ENCODE peak calls at places on chromosomes 5 and 9, in nine cellular contexts. U, I, B, V, R, P, D, X and Y are unnamed samples.
A peak's percentile ranks its signal among the peaks of the same experiment; 100 is the strongest.

GRCh38 chr5:35146386-35146785 is 83.9 kb downstream of the PRLR start:
- DNase-seq in U (no peak), B (no peak), I (no peak), R (no peak), X (no peak), P (no peak), D (no peak), V (no peak), Y (no peak)

GRCh38 chr5:72206994-72207393 is 99.7 kb downstream of the MAP1B start:
- DNase-seq in X (no peak), B (no peak), I (no peak), U (no peak), P (no peak), D (no peak), R (no peak), V (no peak), Y (no peak)

GRCh38 chr5:56656816-56657740 is 158.3 kb upstream of the MAP3K1 start:
- DNase-seq in I (no peak), P (no peak), D (no peak), R (no peak), X (no peak), B (no peak), U (no peak), V (no peak), Y (no peak)

GRCh38 chr5:38534122-38534408 is 22.4 kb downstream of the LIFR start:
- DNase-seq in P (no peak), R (no peak), V (no peak), U (no peak), D (no peak), B (no peak), X (no peak), I (no peak), Y (no peak)

GRCh38 chr5:167777746-167778145 is 513.7 kb upstream of the WWC1 start:
- DNase-seq in P (no peak), I (no peak), D (no peak), V (no peak), X (no peak), U (no peak), B (no peak), R (no peak), Y (no peak)

GRCh38 chr9:123111977-123112869 is 78.8 kb downstream of the GPR21 start:
- DNase-seq in X (no peak), V (no peak), B (no peak), D (no peak), R (no peak), U (peak; percentile 56), I (no peak), P (no peak), Y (no peak)

GRCh38 chr5:157574456-157575095 is 999 bp downstream of the ADAM19 start:
- DNase-seq in D (no peak), R (no peak), I (no peak), B (no peak), U (no peak), P (no peak), X (no peak), V (no peak), Y (no peak)

GRCh38 chr9:89955626-89956025 is 350.8 kb downstream of the GADD45G start:
- DNase-seq in P (no peak), V (no peak), I (no peak), B (no peak), R (no peak), U (no peak), D (no peak), X (no peak), Y (no peak)

GRCh38 chr9:27468450-27469110 is 55.5 kb upstream of the IFNK start:
- DNase-seq in B (no peak), R (no peak), I (no peak), U (no peak), X (no peak), V (no peak), P (no peak), D (no peak), Y (no peak)

GRCh38 chr5:26231316-26231715 is 807.1 kb downstream of the CDH9 start:
- DNase-seq in D (no peak), V (no peak), X (no peak), P (no peak), B (peak; percentile 54), U (no peak), R (no peak), I (no peak), Y (no peak)

GRCh38 chr5:111551120-111551519 is 38.8 kb upstream of the STARD4 start:
- DNase-seq in X (no peak), R (no peak), P (no peak), I (no peak), B (no peak), V (no peak), D (no peak), U (no peak), Y (no peak)

GRCh38 chr9:21331676-21332402 is 3.4 kb downstream of the KLHL9 start:
- DNase-seq in V (no peak), U (no peak), B (no peak), R (no peak), X (no peak), P (no peak), D (no peak), I (no peak), Y (no peak)

GRCh38 chr5:8844847-8845246 is 701.0 kb downstream of the SEMA5A start:
- DNase-seq in R (no peak), I (no peak), B (peak; percentile 54), D (no peak), P (no peak), V (no peak), X (no peak), U (no peak), Y (no peak)

GRCh38 chr5:143434261-143435206 is 31.0 kb upstream of the NR3C1 start:
- DNase-seq in P (peak; percentile 32), V (no peak), B (no peak), I (peak; percentile 79), U (no peak), R (peak; percentile 16), D (no peak), X (peak; percentile 26), Y (no peak)

GRCh38 chr5:123156577-123157296 is 67.7 kb downstream of the PRDM6 start:
- DNase-seq in V (no peak), B (no peak), U (peak; percentile 14), I (no peak), D (no peak), R (no peak), P (no peak), X (no peak), Y (no peak)

GRCh38 chr9:34690983-34691382 is at the start of gene CCL19:
- DNase-seq in B (no peak), R (no peak), I (no peak), D (no peak), V (no peak), U (no peak), X (no peak), P (no peak), Y (no peak)

GRCh38 chr5:150192462-150192861 is 2.6 kb downstream of the SLC6A7 start:
- DNase-seq in V (no peak), U (no peak), I (no peak), P (no peak), X (no peak), D (no peak), R (no peak), B (no peak), Y (no peak)

GRCh38 chr5:134249469-134250379 is 23.9 kb upstream of the PPP2CA start:
- DNase-seq in P (no peak), X (no peak), D (no peak), U (no peak), V (no peak), R (no peak), B (no peak), I (no peak), Y (no peak)

GRCh38 chr5:133373121-133373870 is 239.0 kb downstream of the FSTL4 start:
- DNase-seq in X (no peak), R (no peak), I (no peak), V (peak; percentile 40), P (no peak), D (no peak), B (peak; percentile 54), U (peak; percentile 87), Y (no peak)

GRCh38 chr9:70406446-70406862 is 8.0 kb downstream of the KLF9 start:
- DNase-seq in B (no peak), X (no peak), R (no peak), I (no peak), D (peak; percentile 9), V (no peak), U (no peak), P (no peak), Y (peak; percentile 23)

GRCh38 chr5:159106569-159107282 is 7.0 kb upstream of the EBF1 start:
- DNase-seq in X (peak; percentile 2), U (peak; percentile 80), R (peak; percentile 52), P (peak; percentile 62), D (peak; percentile 22), I (peak; percentile 60), B (peak; percentile 95), V (peak; percentile 83), Y (peak; percentile 76)

GRCh38 chr9:134602547-134603362 is 38.8 kb upstream of the COL5A1 start:
- DNase-seq in R (no peak), I (no peak), D (no peak), X (no peak), U (peak; percentile 34), P (no peak), B (no peak), V (peak; percentile 84), Y (no peak)

GRCh38 chr5:82345108-82345507 is 67.0 kb upstream of the RPS23 start:
- DNase-seq in P (no peak), R (no peak), X (no peak), D (no peak), B (no peak), U (no peak), V (no peak), I (no peak), Y (no peak)

GRCh38 chr5:68749648-68750047 is 344.2 kb upstream of the SLC30A5 start:
- DNase-seq in U (no peak), B (no peak), D (no peak), X (no peak), I (no peak), R (no peak), V (no peak), P (no peak), Y (no peak)

GRCh38 chr9:128080218-128080617 is 12.2 kb downstream of the SLC25A25 start:
- DNase-seq in B (no peak), V (no peak), P (no peak), X (no peak), U (no peak), I (no peak), D (no peak), R (no peak), Y (no peak)

GRCh38 chr9:18544456-18544855 is 70.5 kb downstream of the ADAMTSL1 start:
- DNase-seq in D (no peak), U (peak; percentile 8), R (no peak), X (no peak), I (no peak), B (no peak), P (no peak), V (no peak), Y (no peak)

GRCh38 chr9:120348951-120349429 is 231.0 kb downstream of the CDK5RAP2 start:
- DNase-seq in B (no peak), V (no peak), I (no peak), R (no peak), D (peak; percentile 1), P (no peak), U (peak; percentile 79), X (peak; percentile 45), Y (peak; percentile 61)

GRCh38 chr5:172144291-172144815 is 43.7 kb downstream of the STK10 start:
- DNase-seq in X (no peak), D (no peak), I (no peak), B (no peak), R (no peak), V (no peak), P (no peak), U (no peak), Y (no peak)

GRCh38 chr9:12774861-12775367 is at the start of gene LURAP1L:
- DNase-seq in R (no peak), D (no peak), U (peak; percentile 55), B (no peak), X (peak; percentile 80), V (peak; percentile 75), P (no peak), I (no peak), Y (peak; percentile 61)

GRCh38 chr9:80635065-80635464 is 1054.3 kb downstream of the TLE1 start:
- DNase-seq in P (no peak), X (no peak), D (no peak), U (no peak), V (no peak), B (no peak), R (no peak), I (no peak), Y (no peak)